ENCODE peak calls at places on chromosome 19, in nine cellular contexts. C, J, Z, T, V, M, Y, D and A are unnamed samples.

GRCh38 chr19:33529094-33529676 is 7.6 kb upstream of the PEPD start:
- DNase-seq in C (no peak), V (no peak), T (no peak), Y (no peak), M (no peak), Z (no peak), D (no peak), J (no peak), A (no peak)

GRCh38 chr19:31340059-31341025 is 8.9 kb downstream of the TSHZ3 start:
- DNase-seq in Z (no peak), J (peak), M (peak), C (no peak), Y (no peak), D (no peak), V (no peak), T (no peak), A (no peak)

GRCh38 chr19:23851966-23852365 is 62.7 kb upstream of the ZNF726 start:
- DNase-seq in Y (no peak), C (no peak), T (no peak), M (no peak), J (no peak), Z (no peak), V (no peak), D (no peak), A (no peak)

GRCh38 chr19:11242864-11243797 is 3.7 kb downstream of the ANGPTL8 start:
- DNase-seq in C (peak), D (peak), M (peak), V (peak), Z (peak), J (peak), Y (peak), T (peak), A (no peak)

GRCh38 chr19:55136399-55137102 is 12.5 kb downstream of the TNNT1 start:
- DNase-seq in T (no peak), Y (no peak), Z (no peak), J (no peak), C (no peak), V (no peak), M (no peak), D (no peak), A (no peak)

GRCh38 chr19:690203-690602 is 5.0 kb downstream of the PRSS57 start:
- DNase-seq in M (no peak), D (peak), T (no peak), Z (no peak), C (peak), V (peak), Y (no peak), J (no peak), A (no peak)

GRCh38 chr19:46785054-46785979 is 3.1 kb downstream of the SLC1A5 start:
- DNase-seq in T (no peak), M (peak), D (no peak), J (no peak), Y (no peak), C (no peak), V (no peak), Z (no peak), A (no peak)

GRCh38 chr19:33301011-33301899 is 1.1 kb downstream of the CEBPA start:
- DNase-seq in Z (peak), T (no peak), Y (no peak), J (peak), M (peak), D (peak), C (peak), V (no peak), A (no peak)

GRCh38 chr19:44142014-44142523 is 715 bp downstream of the ZNF234 start:
- DNase-seq in V (no peak), C (no peak), D (no peak), T (no peak), Y (no peak), M (peak), J (no peak), Z (peak), A (no peak)

GRCh38 chr19:46550684-46551083 is 50.4 kb upstream of the CALM3 start:
- DNase-seq in C (no peak), T (no peak), J (no peak), V (no peak), D (no peak), M (no peak), Z (no peak), Y (no peak), A (no peak)

GRCh38 chr19:39599116-39599515 is 3.2 kb upstream of the LGALS13 start:
- DNase-seq in M (peak), J (peak), D (no peak), V (no peak), Z (no peak), C (no peak), T (no peak), Y (no peak), A (no peak)

GRCh38 chr19:13033819-13034611 is 38.7 kb downstream of the NFIX start:
- DNase-seq in T (no peak), D (no peak), C (peak), M (peak), Z (peak), J (peak), V (peak), Y (peak), A (no peak)

GRCh38 chr19:14786421-14786851 is 8.1 kb upstream of the ADGRE2 start:
- DNase-seq in M (peak), Y (no peak), T (no peak), Z (no peak), V (peak), J (peak), D (peak), C (no peak), A (no peak)

GRCh38 chr19:29889702-29890101 is 52.3 kb upstream of the URI1 start:
- DNase-seq in Y (no peak), C (no peak), M (no peak), D (no peak), Z (no peak), J (no peak), T (no peak), V (no peak), A (no peak)

GRCh38 chr19:53504903-53505302 is 33.0 kb upstream of the ZNF331 start:
- DNase-seq in Y (no peak), M (no peak), J (no peak), V (no peak), Z (no peak), D (no peak), C (no peak), T (no peak), A (no peak)

GRCh38 chr19:28409859-28410258 is 803.1 kb downstream of the UQCRFS1 start:
- DNase-seq in D (no peak), Z (no peak), C (no peak), Y (no peak), V (no peak), T (no peak), M (no peak), J (no peak), A (no peak)

GRCh38 chr19:19542507-19542906 is 4.4 kb downstream of the CILP2 start:
- DNase-seq in M (no peak), T (no peak), V (no peak), D (no peak), Y (no peak), J (no peak), C (no peak), Z (no peak), A (no peak)

GRCh38 chr19:18057557-18057956 is 29.2 kb downstream of the IL12RB1 start:
- DNase-seq in T (no peak), V (peak), J (no peak), D (no peak), M (peak), C (peak), Z (peak), Y (no peak), A (no peak)

GRCh38 chr19:33654840-33655508 is 33.2 kb downstream of the CHST8 start:
- DNase-seq in M (no peak), T (peak), Y (no peak), V (no peak), Z (no peak), J (no peak), D (no peak), C (no peak), A (no peak)

GRCh38 chr19:6483235-6483634 is 1.6 kb upstream of the DENND1C start:
- DNase-seq in C (no peak), M (no peak), T (no peak), J (no peak), D (no peak), V (no peak), Y (no peak), Z (no peak), A (no peak)

GRCh38 chr19:56110515-56111448 is 10.3 kb downstream of the ZNF787 start:
- DNase-seq in C (peak), M (no peak), Z (peak), V (peak), T (no peak), J (no peak), Y (no peak), D (peak), A (no peak)

GRCh38 chr19:11814707-11815050 is 606 bp downstream of the ZNF440 start:
- DNase-seq in V (no peak), J (peak), Z (no peak), T (no peak), C (no peak), M (peak), Y (no peak), D (no peak), A (no peak)

GRCh38 chr19:40831502-40832430 is 18.5 kb downstream of the CYP2A6 start:
- DNase-seq in Y (no peak), M (peak), C (no peak), Z (no peak), J (no peak), D (no peak), T (no peak), V (no peak), A (peak)

GRCh38 chr19:49553451-49554271 is 25.9 kb downstream of the RCN3 start:
- DNase-seq in C (no peak), T (no peak), J (no peak), M (peak), D (no peak), Y (no peak), V (no peak), Z (no peak), A (peak)

GRCh38 chr19:14505488-14506239 is 9.7 kb upstream of the GIPC1 start:
- DNase-seq in Z (peak), C (peak), T (no peak), V (no peak), D (peak), Y (no peak), J (peak), M (peak), A (peak)

GRCh38 chr19:18417250-18418033 is 1.8 kb upstream of the SSBP4 start:
- DNase-seq in J (peak), C (peak), T (peak), Y (peak), Z (peak), V (peak), D (peak), M (peak), A (no peak)

GRCh38 chr19:51163257-51163656 is 21.2 kb downstream of the SIGLEC7 start:
- DNase-seq in Y (no peak), C (no peak), M (no peak), V (no peak), T (peak), J (peak), Z (no peak), D (no peak), A (no peak)

GRCh38 chr19:30546332-30546731 is 174.1 kb downstream of the ZNF536 start:
- DNase-seq in J (no peak), Z (no peak), C (no peak), D (no peak), V (no peak), M (no peak), Y (no peak), T (no peak), A (no peak)

GRCh38 chr19:34475026-34475974 is 6.3 kb upstream of the WTIP start:
- DNase-seq in Z (no peak), D (no peak), V (no peak), C (no peak), T (no peak), M (peak), Y (peak), J (no peak), A (no peak)

GRCh38 chr19:29001006-29001921 is 211.7 kb downstream of the UQCRFS1 start:
- DNase-seq in J (no peak), T (no peak), M (peak), D (no peak), Z (no peak), V (no peak), Y (no peak), C (no peak), A (no peak)

DNA sequence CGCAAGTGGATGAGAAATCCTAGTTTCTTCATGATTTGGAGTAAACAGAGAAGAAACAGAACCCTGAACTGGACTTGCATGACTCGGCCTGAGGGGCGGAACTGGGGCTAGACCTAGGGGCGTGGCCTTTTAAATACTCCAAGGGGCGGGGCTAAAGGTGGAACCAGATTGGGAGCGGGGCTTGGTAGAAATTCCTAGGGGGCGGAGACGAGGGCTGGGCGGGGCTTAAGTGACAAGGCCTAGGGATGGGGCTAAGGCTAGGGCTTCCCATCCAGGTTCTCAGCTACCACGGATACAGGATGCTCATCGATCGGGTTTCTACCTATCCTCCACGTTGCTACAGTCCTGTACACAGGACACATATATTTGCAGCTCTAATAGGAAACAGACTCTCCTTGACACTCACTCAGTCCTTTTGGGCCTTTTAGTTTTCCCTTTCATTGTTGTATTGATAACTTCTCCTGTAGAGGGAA is 372 bp upstream of the ZNF699 start:
- DNase-seq in Z (peak), J (peak), M (peak), Y (peak), C (peak), D (peak), V (peak), T (peak), A (no peak)
- H3K27ac ChIP-seq in Z (peak), J (peak), M (peak), Y (peak), C (peak), D (peak), V (peak), T (peak), A (peak)

GRCh38 chr19:9139609-9140158 is 513 bp upstream of the ZNF317 start:
- DNase-seq in Z (no peak), V (no peak), C (no peak), T (no peak), D (no peak), M (peak), J (no peak), Y (peak), A (no peak)
- H3K27ac ChIP-seq in Z (peak), V (peak), C (no peak), T (peak), D (no peak), M (no peak), J (no peak), Y (peak), A (peak)

DNA sequence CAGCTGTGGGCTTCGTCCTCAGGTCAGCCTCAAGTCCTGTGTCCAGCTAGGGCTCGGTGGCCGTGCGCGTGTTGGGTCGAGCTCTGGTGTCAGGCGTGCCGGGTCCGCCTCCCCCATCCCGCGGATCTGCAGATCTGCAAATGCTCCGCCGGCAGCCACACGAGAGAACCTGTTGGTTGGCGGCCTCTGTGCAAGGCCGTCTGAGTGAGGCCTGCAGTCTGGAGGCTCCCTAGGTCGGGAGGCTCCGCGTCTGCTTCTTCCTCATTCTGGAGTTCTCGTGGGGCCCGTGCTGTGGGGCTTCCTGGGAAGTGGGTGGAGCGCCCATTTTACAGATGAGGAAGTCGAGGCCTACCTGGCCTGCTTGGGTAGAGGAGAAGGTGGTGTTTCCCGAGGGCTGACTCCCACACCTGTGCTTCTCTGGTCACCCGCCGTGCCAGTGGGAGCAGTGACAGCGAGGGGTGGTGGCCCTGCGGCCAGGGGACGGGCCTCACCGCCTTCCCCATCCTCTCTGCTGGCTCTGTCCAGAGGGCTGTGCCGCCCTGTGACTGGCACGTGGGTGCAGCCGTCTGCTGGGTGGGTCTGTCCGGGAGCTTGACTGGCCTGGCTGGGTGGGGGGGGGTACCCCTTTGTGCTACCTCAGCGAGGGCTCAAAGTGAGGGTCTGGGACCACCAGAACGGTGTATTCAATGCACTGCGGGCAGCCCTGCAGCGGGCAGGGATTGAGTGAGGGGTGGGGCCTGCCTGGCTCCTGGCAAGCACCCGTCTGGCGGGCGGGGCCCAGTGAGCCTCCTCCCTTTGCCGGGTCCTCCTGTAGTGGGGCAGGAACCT is 3.3 kb downstream of the CSNK1G2 start:
- DNase-seq in M (peak), Z (no peak), C (no peak), Y (no peak), J (no peak), V (no peak), D (peak), T (no peak), A (no peak)
- H3K27ac ChIP-seq in M (no peak), Z (no peak), C (no peak), Y (no peak), J (no peak), V (no peak), D (no peak), T (no peak), A (no peak)

DNA sequence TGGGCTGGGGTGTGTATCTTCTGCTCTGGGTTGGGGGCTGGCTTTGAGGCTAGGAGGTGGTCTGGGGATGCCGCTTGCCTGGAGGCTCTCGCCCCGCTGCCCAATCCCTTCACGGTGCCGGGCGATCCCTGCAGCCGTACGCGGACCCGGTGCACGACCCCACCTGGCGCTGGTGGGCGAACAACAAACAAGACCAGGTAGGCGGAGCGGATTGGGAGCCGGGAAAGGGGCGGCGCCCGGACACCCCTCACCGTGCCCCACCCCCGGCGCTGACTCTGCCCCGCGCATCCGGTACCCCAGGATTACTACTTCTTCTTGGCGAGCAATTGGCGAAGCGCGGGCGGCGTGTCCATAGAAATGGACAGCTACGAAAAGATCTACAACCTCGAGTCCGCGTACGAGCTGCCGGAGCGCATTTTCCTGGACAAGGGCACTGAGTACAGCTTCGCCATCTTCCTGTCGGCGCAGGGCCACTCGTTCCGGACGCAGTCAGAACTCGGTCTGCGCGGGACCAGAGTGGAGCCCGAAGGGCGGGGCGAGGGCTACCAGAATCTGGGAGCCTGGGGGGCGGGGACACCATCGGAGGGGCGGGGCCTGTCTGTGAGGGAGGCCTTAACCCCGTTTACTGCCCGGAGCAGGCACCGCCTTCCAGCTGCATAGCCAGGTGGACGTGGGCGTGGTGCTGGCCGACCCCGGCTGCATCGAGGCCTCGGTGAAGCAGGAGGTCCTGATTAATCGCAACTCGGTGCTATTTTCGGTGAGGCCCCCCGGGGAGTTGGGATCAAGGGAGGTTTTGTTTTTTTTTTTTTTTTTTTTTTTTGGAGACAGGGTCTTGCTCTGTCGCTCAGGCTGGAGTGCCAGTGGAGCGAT is 12.1 kb upstream of the PSMD8 start:
- DNase-seq in D (peak), M (peak), T (no peak), C (peak), J (peak), V (peak), Y (peak), Z (peak), A (no peak)
- H3K27ac ChIP-seq in D (no peak), M (no peak), T (no peak), C (no peak), J (peak), V (peak), Y (peak), Z (peak), A (peak)

GRCh38 chr19:3511506-3512251 is 5.6 kb downstream of the FZR1 start:
- DNase-seq in T (no peak), J (no peak), Y (no peak), M (no peak), C (no peak), V (no peak), D (no peak), Z (no peak), A (no peak)
- H3K27ac ChIP-seq in T (no peak), J (no peak), Y (no peak), M (no peak), C (no peak), V (no peak), D (no peak), Z (no peak), A (no peak)